ENCODE peak calls at places on chromosomes 6 and 20, in four cellular contexts. L is stimulated activated CD4-positive, alpha-beta T cell treated with anti-CD3 and anti-CD28 coated beads, TNF-alpha, amount 100 ng/mL, for 1 hour; C is H9; O is NCI-H345. N is an unnamed sample.

GRCh38 chr20:13174402-13174801 is 46.7 kb upstream of the ISM1 start:
- DNase-seq in L (no peak), C (no peak), O (no peak), N (no peak)

GRCh38 chr6:19715166-19715558 is 122.0 kb upstream of the ID4 start:
- DNase-seq in L (no peak), C (peak; percentile 36), O (no peak), N (no peak)

GRCh38 chr6:140043357-140043756 is 668.9 kb upstream of the CITED2 start:
- DNase-seq in L (no peak), C (no peak), O (no peak), N (peak; percentile 58)

GRCh38 chr6:15327271-15327670 is 81.4 kb downstream of the JARID2 start:
- DNase-seq in L (peak; percentile 13), C (no peak), O (no peak), N (peak; percentile 20)

GRCh38 chr6:136783495-136784270 is 8.6 kb downstream of the MAP3K5 start:
- DNase-seq in L (no peak), C (no peak), O (no peak), N (no peak)

GRCh38 chr6:148927581-148927980 is 180.8 kb downstream of the UST start:
- DNase-seq in L (no peak), C (no peak), O (no peak), N (no peak)

GRCh38 chr6:34182751-34183531 is 37.1 kb upstream of the GRM4 start:
- DNase-seq in L (no peak), C (no peak), O (no peak), N (no peak)

GRCh38 chr6:52087498-52087999 is at the start of gene PKHD1:
- DNase-seq in L (no peak), C (no peak), O (no peak), N (no peak)

GRCh38 chr6:63527658-63528514 is 44.4 kb upstream of the LOC128125822 start:
- DNase-seq in L (no peak), C (no peak), O (no peak), N (peak; percentile 51)

GRCh38 chr6:105726902-105727655 is 324.2 kb upstream of the PREP start:
- DNase-seq in L (no peak), C (no peak), O (no peak), N (no peak)

GRCh38 chr20:43554369-43554768 is 4.5 kb upstream of the SGK2 start:
- DNase-seq in L (no peak), C (no peak), O (no peak), N (no peak)

N was measured in SJSA1.